ENCODE peak calls at places on chromosomes 1 and 21, in seven cellular contexts. J, Z, R, C, N, F and T are unnamed samples.

GRCh38 chr1:7648761-7649384 is 122.2 kb upstream of the VAMP3 start:
- DNase-seq in J (no peak), Z (peak), R (no peak), C (no peak), N (no peak), F (peak), T (no peak)

GRCh38 chr1:155193275-155193990 is 14.3 kb downstream of the THBS3 start:
- DNase-seq in J (peak), Z (peak), R (peak), C (peak), N (peak), F (peak), T (peak)

GRCh38 chr1:235673981-235674380 is 24.4 kb upstream of the GNG4 start:
- DNase-seq in J (no peak), Z (no peak), R (no peak), C (no peak), N (no peak), F (no peak), T (no peak)

GRCh38 chr1:27656157-27656893 is 15.7 kb downstream of the IFI6 start:
- DNase-seq in J (no peak), Z (peak), R (no peak), C (peak), N (no peak), F (peak), T (no peak)

GRCh38 chr21:42478504-42478903 is 17.5 kb downstream of the RSPH1 start:
- DNase-seq in J (no peak), Z (no peak), R (no peak), C (no peak), N (no peak), F (no peak), T (no peak)

GRCh38 chr1:111486431-111486830 is 12.6 kb downstream of the C1orf162 start:
- DNase-seq in J (peak), Z (no peak), R (no peak), C (no peak), N (no peak), F (no peak), T (no peak)

GRCh38 chr1:11473635-11474034 is 5.3 kb upstream of the DISP3 start:
- DNase-seq in J (peak), Z (no peak), R (no peak), C (peak), N (no peak), F (no peak), T (peak)

GRCh38 chr1:248691567-248692155 is 10.9 kb downstream of the OR14I1 start:
- DNase-seq in J (no peak), Z (no peak), R (no peak), C (no peak), N (no peak), F (no peak), T (no peak)

GRCh38 chr1:156852414-156852874 is 6.5 kb downstream of the INSRR start:
- DNase-seq in J (no peak), Z (peak), R (no peak), C (peak), N (no peak), F (peak), T (no peak)

GRCh38 chr1:28323720-28324119 is 5.1 kb upstream of the MED18 start:
- DNase-seq in J (no peak), Z (no peak), R (no peak), C (no peak), N (no peak), F (no peak), T (no peak)

GRCh38 chr1:180157576-180158057 is 2.9 kb downstream of the QSOX1 start:
- DNase-seq in J (no peak), Z (no peak), R (no peak), C (no peak), N (no peak), F (no peak), T (no peak)

GRCh38 chr1:223622132-223622842 is 43.2 kb downstream of the CAPN8 start:
- DNase-seq in J (no peak), Z (no peak), R (no peak), C (no peak), N (no peak), F (no peak), T (no peak)

GRCh38 chr1:40774266-40774998 is 9.2 kb upstream of the KCNQ4 start:
- DNase-seq in J (peak), Z (peak), R (no peak), C (peak), N (no peak), F (peak), T (peak)

GRCh38 chr21:45073301-45074047 is 906 bp upstream of the ADARB1 start:
- DNase-seq in J (peak), Z (no peak), R (no peak), C (no peak), N (no peak), F (no peak), T (no peak)

GRCh38 chr1:162541619-162542141 is 19.8 kb upstream of the UAP1 start:
- DNase-seq in J (peak), Z (no peak), R (peak), C (peak), N (peak), F (peak), T (no peak)

GRCh38 chr21:28136687-28137086 is 856.0 kb downstream of the LTN1 start:
- DNase-seq in J (no peak), Z (no peak), R (peak), C (no peak), N (no peak), F (no peak), T (no peak)

GRCh38 chr1:93663191-93663614 is 18.4 kb downstream of the BCAR3 start:
- DNase-seq in J (no peak), Z (no peak), R (no peak), C (no peak), N (no peak), F (no peak), T (no peak)

GRCh38 chr1:54624466-54625464 is 1.4 kb upstream of the FAM151A start:
- DNase-seq in J (no peak), Z (no peak), R (no peak), C (no peak), N (no peak), F (no peak), T (no peak)

GRCh38 chr21:36388835-36389234 is 3.6 kb downstream of the CHAF1B start:
- DNase-seq in J (peak), Z (no peak), R (no peak), C (peak), N (no peak), F (no peak), T (no peak)

GRCh38 chr1:225654277-225654597 is 1.3 kb upstream of the ENAH start:
- DNase-seq in J (no peak), Z (no peak), R (no peak), C (no peak), N (no peak), F (no peak), T (no peak)

GRCh38 chr1:41547781-41548560 is 63.5 kb upstream of the EDN2 start:
- DNase-seq in J (peak), Z (no peak), R (no peak), C (no peak), N (no peak), F (no peak), T (no peak)

GRCh38 chr1:227885648-227886502 is 61.9 kb downstream of the WNT9A start:
- DNase-seq in J (peak), Z (peak), R (no peak), C (peak), N (peak), F (peak), T (no peak)

GRCh38 chr1:70840260-70840953 is 207.2 kb downstream of the PTGER3 start:
- DNase-seq in J (no peak), Z (no peak), R (no peak), C (no peak), N (no peak), F (no peak), T (no peak)

GRCh38 chr1:8348777-8349472 is 31.0 kb downstream of the SLC45A1 start:
- DNase-seq in J (peak), Z (peak), R (no peak), C (peak), N (peak), F (peak), T (peak)

GRCh38 chr1:169259816-169260215 is 107.8 kb downstream of the NME7 start:
- DNase-seq in J (no peak), Z (no peak), R (no peak), C (no peak), N (no peak), F (no peak), T (no peak)

GRCh38 chr1:31503581-31503980 is 72.7 kb upstream of the TINAGL1 start:
- DNase-seq in J (no peak), Z (no peak), R (no peak), C (no peak), N (no peak), F (no peak), T (no peak)

GRCh38 chr1:156970017-156970416 is 49.6 kb downstream of the LRRC71 start:
- DNase-seq in J (no peak), Z (no peak), R (no peak), C (no peak), N (no peak), F (no peak), T (no peak)

GRCh38 chr1:204254031-204254661 is 40.4 kb upstream of the GOLT1A start:
- DNase-seq in J (peak), Z (peak), R (peak), C (no peak), N (no peak), F (peak), T (no peak)

GRCh38 chr1:207925210-207925609 is 14.3 kb upstream of the CD34 start:
- DNase-seq in J (no peak), Z (peak), R (no peak), C (peak), N (no peak), F (peak), T (no peak)

GRCh38 chr21:31360717-31361116 is 16.7 kb upstream of the TIAM1 start:
- DNase-seq in J (no peak), Z (no peak), R (no peak), C (no peak), N (no peak), F (no peak), T (no peak)
- TF ChIP-seq CTCF in J (no peak), Z (no peak), R (no peak), C (no peak), N (no peak), F (no peak), T (no peak)

GRCh38 chr1:44213222-44214112 is at the start of gene DMAP1:
- DNase-seq in J (peak), Z (peak), R (peak), C (peak), N (peak), F (peak), T (peak)
- TF ChIP-seq CTCF in J (no peak), Z (no peak), R (peak), C (peak), N (no peak), F (no peak), T (no peak)

DNA sequence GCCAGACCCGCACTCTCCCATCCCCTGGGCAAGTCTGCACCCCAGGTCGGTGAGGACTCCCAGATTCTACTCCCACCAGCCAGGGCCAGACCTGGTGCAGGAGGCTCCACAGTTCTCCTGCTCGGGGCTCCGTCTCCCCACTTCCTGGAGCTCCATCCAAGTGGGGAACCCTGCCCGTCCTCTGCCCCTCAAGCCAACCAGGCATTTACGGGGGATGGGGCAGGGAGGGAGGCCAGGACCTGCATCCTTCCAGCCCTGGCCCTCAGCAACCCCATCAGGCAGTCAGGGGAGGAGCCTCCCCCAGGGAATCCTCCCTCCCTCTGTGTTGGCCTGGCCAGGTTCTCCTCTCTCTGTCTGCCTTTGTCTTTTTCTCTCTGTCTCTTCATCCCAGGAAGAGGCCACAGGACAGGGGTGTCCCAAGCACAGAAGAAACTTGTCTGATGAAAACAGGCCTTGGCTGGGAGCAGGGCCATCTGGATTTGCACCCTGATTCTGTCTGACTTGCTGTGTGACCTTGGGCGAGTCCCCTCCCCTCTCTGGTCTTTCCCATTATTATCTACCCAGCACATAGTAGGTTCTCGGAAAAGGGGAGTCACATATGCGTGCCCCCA is 18.5 kb upstream of the EPHA2 start:
- DNase-seq in J (no peak), Z (no peak), R (no peak), C (no peak), N (no peak), F (no peak), T (no peak)
- TF ChIP-seq CTCF in J (no peak), Z (no peak), R (no peak), C (no peak), N (no peak), F (no peak), T (no peak)

GRCh38 chr1:200182701-200183100 is 155.2 kb downstream of the NR5A2 start:
- DNase-seq in J (no peak), Z (no peak), R (no peak), C (no peak), N (no peak), F (no peak), T (no peak)
- TF ChIP-seq CTCF in J (no peak), Z (no peak), R (no peak), C (no peak), N (no peak), F (no peak), T (no peak)

DNA sequence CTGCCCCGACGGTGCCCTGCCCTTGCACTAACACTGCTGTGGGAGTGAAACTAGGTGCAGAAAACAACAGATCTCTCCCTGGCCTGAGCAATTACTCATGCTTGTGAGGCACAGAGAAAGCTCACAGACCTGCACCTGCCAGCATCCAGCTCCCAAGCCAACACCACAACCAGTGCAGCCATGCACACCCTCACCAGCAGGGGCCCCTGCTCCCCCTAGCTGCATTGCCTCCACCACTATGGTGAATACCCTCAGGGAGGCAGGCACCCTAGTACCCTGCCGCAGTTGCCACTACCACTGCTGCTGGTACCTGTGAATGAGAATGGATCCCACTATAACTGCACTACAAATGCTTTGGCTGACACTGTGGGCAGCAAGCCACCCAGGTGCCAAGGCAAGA is 7.1 kb upstream of the DIRAS3 start:
- DNase-seq in J (no peak), Z (no peak), R (no peak), C (no peak), N (no peak), F (no peak), T (no peak)
- TF ChIP-seq CTCF in J (no peak), Z (no peak), R (no peak), C (no peak), N (no peak), F (no peak), T (peak)

GRCh38 chr1:245229051-245229450 is 74.3 kb downstream of the KIF26B start:
- DNase-seq in J (no peak), Z (no peak), R (no peak), C (no peak), N (no peak), F (no peak), T (no peak)
- TF ChIP-seq CTCF in J (no peak), Z (no peak), R (no peak), C (no peak), N (no peak), F (no peak), T (no peak)